ENCODE peak calls at places on chromosome 11, in eight cellular contexts. F is dorsolateral prefrontal cortex, N is IMR-90, R is GM12878, Z is brain microvascular endothelial cell, E is H9, L is Peyer's patch, W is AG04450. P is an unnamed sample.
A peak's percentile ranks its signal among the peaks of the same experiment; 100 is the strongest.

GRCh38 chr11:103358251-103358650 is 249.0 kb downstream of the DYNC2H1 start:
- DNase-seq in Z (peak; percentile 58), F (no peak), N (peak; percentile 71), L (no peak), R (no peak), W (no peak), E (no peak), P (no peak)

GRCh38 chr11:73029408-73029807 is 112.7 kb downstream of the FCHSD2 start:
- DNase-seq in L (no peak), N (no peak), F (no peak), R (no peak), W (no peak), E (no peak), Z (no peak), P (no peak)

GRCh38 chr11:20388096-20389055 is 860 bp downstream of the PRMT3 start:
- DNase-seq in W (no peak), R (no peak), L (no peak), F (no peak), E (no peak), Z (no peak), N (no peak), P (peak; percentile 81)

GRCh38 chr11:47186076-47186936 is at the start of gene PACSIN3:
- DNase-seq in W (no peak), N (peak; percentile 19), L (peak; percentile 34), R (no peak), E (peak; percentile 58), Z (peak; percentile 15), F (no peak), P (no peak)

GRCh38 chr11:68270334-68271022 is 1.3 kb downstream of the C11orf24 start:
- DNase-seq in Z (no peak), E (no peak), R (no peak), W (no peak), F (no peak), L (no peak), N (no peak), P (peak; percentile 37)

GRCh38 chr11:124069429-124070401 is 28.6 kb upstream of the OR10G7 start:
- DNase-seq in Z (peak; percentile 34), F (no peak), E (peak; percentile 84), R (peak; percentile 13), N (peak; percentile 50), L (peak; percentile 34), W (no peak), P (peak; percentile 69)

GRCh38 chr11:123740787-123741158 is 687 bp downstream of the ZNF202 start:
- DNase-seq in R (no peak), L (no peak), E (no peak), F (no peak), Z (no peak), W (no peak), N (no peak), P (no peak)

GRCh38 chr11:124718801-124719200 is 20.9 kb upstream of the NRGN start:
- DNase-seq in W (no peak), Z (no peak), E (no peak), L (no peak), N (no peak), F (no peak), R (no peak), P (no peak)

GRCh38 chr11:134450186-134450585 is 38.1 kb upstream of the B3GAT1 start:
- DNase-seq in F (no peak), E (no peak), Z (no peak), R (no peak), N (no peak), W (no peak), L (no peak), P (no peak)

GRCh38 chr11:45904309-45904915 is 2.7 kb downstream of the FREY1 start:
- DNase-seq in F (no peak), E (no peak), N (no peak), R (no peak), L (no peak), Z (no peak), W (no peak), P (no peak)

GRCh38 chr11:93740802-93741093 is 547 bp downstream of the TAF1D start:
- DNase-seq in W (no peak), E (no peak), F (peak; percentile 68), Z (peak; percentile 46), N (peak; percentile 49), L (peak; percentile 57), R (no peak), P (peak; percentile 87)

GRCh38 chr11:125110996-125111340 is 458 bp downstream of the TMEM218 start:
- DNase-seq in Z (peak; percentile 4), W (no peak), F (no peak), L (no peak), R (no peak), N (no peak), E (no peak), P (no peak)

GRCh38 chr11:101331411-101331810 is 201.8 kb upstream of the PGR start:
- DNase-seq in E (no peak), L (no peak), R (no peak), F (no peak), N (no peak), W (no peak), Z (no peak), P (no peak)

GRCh38 chr11:101336858-101337257 is 207.2 kb upstream of the PGR start:
- DNase-seq in L (no peak), F (no peak), R (no peak), W (no peak), Z (no peak), N (no peak), E (no peak), P (no peak)

GRCh38 chr11:101334581-101334980 is 205.0 kb upstream of the PGR start:
- DNase-seq in N (no peak), W (no peak), R (no peak), E (no peak), L (no peak), F (no peak), Z (no peak), P (no peak)

GRCh38 chr11:101341578-101341977 is 212.0 kb upstream of the PGR start:
- DNase-seq in F (no peak), W (no peak), R (no peak), Z (no peak), L (no peak), N (no peak), E (no peak), P (no peak)

DNA sequence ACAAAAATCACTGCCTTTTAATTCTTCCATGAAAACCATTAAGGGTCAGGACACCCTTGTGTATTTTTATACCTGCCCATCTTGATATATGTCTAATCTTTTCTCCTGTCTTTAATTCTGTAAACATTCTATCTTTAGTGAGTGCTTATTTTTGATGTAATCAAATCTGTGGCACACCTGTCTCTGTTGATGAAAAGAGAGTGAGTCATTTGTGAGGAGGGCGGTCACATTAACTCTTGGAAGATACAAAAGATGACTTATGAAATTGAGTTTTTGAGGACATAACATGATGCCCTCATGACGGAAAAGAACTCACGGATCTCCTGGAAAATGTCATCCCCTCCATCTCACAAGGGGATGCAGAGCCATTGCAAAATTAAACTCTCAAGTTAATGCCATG is 206.5 kb upstream of the PGR start:
- DNase-seq in R (no peak), L (no peak), F (no peak), Z (no peak), W (no peak), N (no peak), E (no peak), P (no peak)
- H3K27ac ChIP-seq in R (no peak overlapping the region), L (no peak overlapping the region), F (no peak overlapping the region), Z (no peak overlapping the region), W (no peak overlapping the region), N (no peak overlapping the region), E (no peak overlapping the region), P (no peak overlapping the region)

DNA sequence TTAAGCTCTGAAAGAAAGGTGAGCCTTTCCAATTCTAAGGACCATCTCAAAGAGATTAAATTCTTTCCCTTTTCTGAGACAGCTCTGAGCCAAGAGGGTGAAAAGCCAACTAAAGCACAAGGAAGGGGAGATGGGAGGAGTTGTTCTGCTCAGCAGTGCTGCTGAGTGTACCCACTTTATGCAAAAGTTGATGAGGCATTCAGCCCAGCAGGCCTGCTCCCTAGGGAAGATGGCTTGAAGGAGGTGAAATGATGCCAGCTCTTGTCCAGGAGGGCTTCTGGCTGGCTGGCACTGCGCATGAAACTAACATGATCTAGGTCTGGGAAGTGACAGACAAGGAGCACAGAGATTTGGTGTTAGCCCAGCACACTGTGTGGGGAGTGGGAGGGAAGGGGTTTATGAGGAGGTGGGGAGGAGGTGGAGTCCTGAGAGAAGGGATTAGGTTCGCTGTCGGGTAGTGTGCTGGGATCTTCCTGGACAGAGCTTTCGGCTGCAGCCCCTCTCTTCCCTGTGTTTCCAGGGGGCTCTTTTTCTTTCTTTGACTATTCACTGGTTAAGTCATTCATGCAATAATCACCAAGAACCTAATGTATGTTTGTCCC is 225.5 kb upstream of the NARS2 start:
- DNase-seq in Z (no peak), F (no peak), N (no peak), E (no peak), R (no peak), L (no peak), W (no peak), P (no peak)
- H3K27ac ChIP-seq in Z (peak overlapping the region; percentile 89), F (no peak overlapping the region), N (peak overlapping the region; percentile 98), E (no peak overlapping the region), R (no peak overlapping the region), L (no peak overlapping the region), W (peak overlapping the region; percentile 94), P (no peak overlapping the region)

DNA sequence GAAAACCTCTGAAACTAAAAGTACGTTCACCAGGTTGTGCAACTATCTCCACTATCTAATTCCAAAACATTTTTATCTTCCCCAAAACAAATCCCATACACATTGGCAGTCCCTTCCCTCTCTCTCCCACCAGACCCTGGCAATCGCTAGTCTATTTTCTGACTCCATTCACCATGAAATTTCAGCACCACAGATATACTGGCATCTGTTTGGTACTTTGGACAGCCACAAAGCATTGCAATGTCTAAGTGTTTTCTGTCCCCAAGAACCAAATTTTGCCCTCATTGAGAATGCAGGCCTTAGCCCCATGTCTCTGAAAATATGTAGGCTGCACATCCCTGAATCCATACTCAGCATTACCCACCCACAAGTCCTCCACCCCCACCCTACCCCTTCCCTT is 28.0 kb upstream of the KCNJ11 start:
- DNase-seq in E (no peak), Z (no peak), W (no peak), R (no peak), L (no peak), F (no peak), N (no peak), P (no peak)
- H3K27ac ChIP-seq in E (no peak overlapping the region), Z (no peak overlapping the region), W (no peak overlapping the region), R (no peak overlapping the region), L (no peak overlapping the region), F (no peak overlapping the region), N (no peak overlapping the region), P (no peak overlapping the region)

DNA sequence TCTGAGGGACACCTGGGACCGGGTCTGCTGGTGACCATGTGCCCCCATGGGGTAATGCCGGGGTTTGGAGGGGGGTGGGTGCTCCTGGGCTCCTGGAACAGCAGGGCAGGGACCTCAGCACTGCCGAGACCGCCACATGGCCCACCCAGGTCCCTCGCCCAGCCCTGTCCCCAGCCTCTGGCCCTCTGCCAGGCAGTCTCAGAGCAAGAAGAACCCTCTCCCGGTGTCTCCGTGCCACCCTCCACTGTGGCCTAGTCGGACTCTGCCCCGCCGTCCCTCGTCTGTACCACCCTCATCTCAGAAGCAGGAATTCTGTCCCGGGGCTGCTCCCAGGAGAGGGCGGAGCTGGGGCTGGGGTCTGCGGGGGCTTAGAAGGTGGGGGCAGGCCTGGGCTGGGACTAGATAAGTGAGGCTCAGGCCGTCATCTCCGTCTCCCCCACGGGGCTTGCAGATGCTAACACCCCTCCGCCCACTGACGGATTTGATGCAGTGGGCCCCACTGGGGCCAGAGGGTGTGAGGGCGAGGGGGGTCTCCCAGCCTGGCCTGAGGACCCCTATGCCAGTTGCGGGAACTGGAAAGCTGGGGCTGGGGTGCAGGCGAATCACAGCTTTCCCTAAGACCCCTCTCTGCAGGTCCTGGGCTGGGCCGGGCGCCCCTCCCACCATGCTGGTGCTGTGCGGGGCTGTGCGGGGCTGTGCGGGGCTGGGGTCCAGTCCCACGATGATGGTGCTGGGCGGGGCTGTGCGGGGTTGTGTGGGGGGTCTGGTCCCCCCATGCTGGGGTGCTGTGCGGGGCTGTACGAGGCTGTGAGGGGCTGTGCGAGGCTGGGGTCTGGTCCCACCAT is 1.1 kb downstream of the MUC5AC start:
- DNase-seq in N (no peak), E (peak; percentile 21), R (no peak), L (peak; percentile 9), F (no peak), Z (no peak), W (no peak), P (peak; percentile 55)
- H3K27ac ChIP-seq in N (no peak overlapping the region), E (no peak overlapping the region), R (no peak overlapping the region), L (no peak overlapping the region), F (no peak overlapping the region), Z (no peak overlapping the region), W (no peak overlapping the region), P (no peak overlapping the region)

P was measured in suprapubic skin.